ENCODE peak calls at places on chromosomes 11 and 22, in seven cellular contexts. U is pancreas; D is H7; S is thoracic aorta; M is fibroblast of lung; Y is heart right ventricle; E is CD8-positive, alpha-beta T cell. A is an unnamed sample. For H3K36me3, the result is how much of the 10 kb centered on the place peaks cover.

GRCh38 chr11:74024630-74025029 is 15.7 kb upstream of the UCP3 start:
- DNase-seq in D (no peak), M (peak), S (peak), E (no peak), Y (no peak), U (no peak), A (no peak)

GRCh38 chr11:32870676-32871075 is 21.9 kb upstream of the QSER1 start:
- DNase-seq in Y (no peak), M (no peak), S (no peak), U (no peak), E (no peak), D (peak), A (peak)

GRCh38 chr11:114340311-114341131 is 44.3 kb downstream of the NNMT start:
- DNase-seq in M (peak), U (no peak), D (peak), E (no peak), S (no peak), Y (peak), A (peak)

GRCh38 chr11:7967097-7967496 is 1.9 kb upstream of the NLRP10 start:
- DNase-seq in E (no peak), M (no peak), S (no peak), U (no peak), Y (no peak), D (no peak), A (no peak)

GRCh38 chr11:70734911-70735310 is 336.6 kb downstream of the CTTN start:
- DNase-seq in Y (no peak), D (peak), S (no peak), M (no peak), U (no peak), E (no peak), A (no peak)

GRCh38 chr11:8083088-8083395 is 2.0 kb downstream of the TUB start:
- DNase-seq in D (no peak), U (no peak), E (no peak), S (no peak), Y (no peak), M (no peak), A (no peak)

GRCh38 chr11:73164803-73165542 is 22.9 kb upstream of the FCHSD2 start:
- DNase-seq in U (no peak), M (no peak), Y (no peak), E (no peak), S (no peak), D (no peak), A (no peak)

GRCh38 chr11:120629407-120629806 is 117.9 kb downstream of the GRIK4 start:
- DNase-seq in Y (no peak), E (no peak), S (no peak), D (peak), U (no peak), M (no peak), A (no peak)

GRCh38 chr11:115144014-115144413 is 360.2 kb downstream of the CADM1 start:
- DNase-seq in S (no peak), U (no peak), E (no peak), M (no peak), D (peak), Y (no peak), A (no peak)

GRCh38 chr22:31218565-31219262 is 6.6 kb downstream of the LIMK2 start:
- DNase-seq in S (no peak), Y (no peak), E (no peak), U (no peak), D (no peak), M (no peak), A (no peak)

GRCh38 chr22:22789922-22790845 is 97.4 kb upstream of the IGLL5 start:
- DNase-seq in S (no peak), Y (no peak), M (no peak), D (no peak), U (no peak), E (no peak), A (no peak)

GRCh38 chr11:71502026-71502425 is 25.0 kb upstream of the KRTAP5-7 start:
- DNase-seq in M (no peak), D (no peak), S (no peak), U (no peak), Y (no peak), E (no peak), A (no peak)

GRCh38 chr11:67482275-67482735 is 521 bp upstream of the AIP start:
- DNase-seq in E (no peak), Y (peak), U (no peak), M (no peak), D (no peak), S (no peak), A (no peak)

GRCh38 chr11:122696662-122697061 is 41.1 kb downstream of the UBASH3B start:
- DNase-seq in Y (no peak), D (no peak), U (no peak), S (no peak), E (peak), M (no peak), A (no peak)

GRCh38 chr22:37633082-37633692 is 6.3 kb upstream of the SH3BP1 start:
- DNase-seq in U (no peak), M (no peak), D (no peak), E (no peak), Y (no peak), S (no peak), A (no peak)

GRCh38 chr22:38729946-38730345 is 24.2 kb downstream of the GTPBP1 start:
- DNase-seq in E (no peak), D (peak), M (no peak), U (no peak), Y (no peak), S (no peak), A (no peak)

GRCh38 chr22:44191036-44191454 is 10.3 kb downstream of the PARVG start:
- DNase-seq in M (peak), Y (no peak), D (peak), U (no peak), S (no peak), E (no peak), A (no peak)

GRCh38 chr22:35835998-35836691 is 118.5 kb downstream of the APOL5 start:
- DNase-seq in E (no peak), U (peak), D (peak), S (no peak), M (peak), Y (peak), A (peak)

GRCh38 chr11:109978895-109979294 is 114.3 kb upstream of the ZC3H12C start:
- DNase-seq in M (peak), D (no peak), S (no peak), E (no peak), U (no peak), Y (no peak), A (no peak)

GRCh38 chr11:116647305-116648080 is 125.3 kb downstream of the BUD13 start:
- DNase-seq in E (no peak), S (no peak), Y (no peak), U (no peak), D (no peak), M (no peak), A (no peak)

GRCh38 chr11:65277878-65278277 is 16.1 kb downstream of the POLA2 start:
- DNase-seq in M (no peak), S (no peak), E (no peak), D (no peak), U (no peak), Y (no peak), A (no peak)

GRCh38 chr11:38304926-38305325 is 1706.9 kb upstream of the RAG2 start:
- DNase-seq in E (no peak), Y (no peak), U (no peak), D (no peak), M (no peak), S (no peak), A (no peak)

GRCh38 chr22:30010789-30011405 is 69.4 kb upstream of the HORMAD2 start:
- DNase-seq in Y (no peak), S (no peak), M (peak), E (no peak), U (no peak), D (no peak), A (no peak)
- H3K36me3 ChIP-seq in Y (under half), S (half or more), M (under half), E (under half), U (half or more), D (under half), A (under half)

GRCh38 chr22:23820748-23821211 is 18.0 kb downstream of the DERL3 start:
- DNase-seq in D (no peak), M (no peak), Y (no peak), E (no peak), S (no peak), U (no peak), A (no peak)
- H3K36me3 ChIP-seq in D (half or more), M (under half), Y (under half), E (half or more), S (under half), U (half or more), A (half or more)

GRCh38 chr11:17471501-17471900 is 5.1 kb downstream of the ABCC8 start:
- DNase-seq in D (no peak), M (no peak), S (no peak), U (no peak), E (no peak), Y (no peak), A (no peak)
- H3K36me3 ChIP-seq in D (under half), M (under half), S (under half), U (under half), E (under half), Y (under half), A (under half)

GRCh38 chr11:100965346-100965745 is 164.3 kb downstream of the PGR start:
- DNase-seq in Y (no peak), M (no peak), E (no peak), U (no peak), D (no peak), S (no peak), A (no peak)
- H3K36me3 ChIP-seq in Y (under half), M (under half), E (under half), U (under half), D (under half), S (under half), A (half or more)

A was measured in cardiac muscle cell.